ENCODE peak calls at places on chromosomes 1 and 21, in eight cellular contexts. Q is NT2/D1; L is heart left ventricle; V is aorta; J is naive thymus-derived CD4-positive, alpha-beta T cell; Y is OCI-LY7; K is neural progenitor cell; N is tibial nerve. F is an unnamed sample. For H3K9me3 and H3K4me1, the result is how much of the 10 kb centered on the place peaks cover.

GRCh38 chr1:30378991-30379581 is 344.3 kb downstream of the MATN1 start:
- DNase-seq in Q (no peak), L (no peak), V (no peak), J (no peak), Y (peak), K (peak), N (no peak), F (no peak)

GRCh38 chr1:57889686-57890360 is 466.0 kb upstream of the DAB1 start:
- DNase-seq in Q (no peak), L (no peak), V (no peak), J (no peak), Y (no peak), K (no peak), N (no peak), F (no peak)

GRCh38 chr1:236066828-236067386 is 2.0 kb upstream of the NID1 start:
- DNase-seq in Q (no peak), L (peak), V (no peak), J (peak), Y (no peak), K (no peak), N (peak), F (no peak)

GRCh38 chr1:15684468-15685283 is 556 bp downstream of the PLEKHM2 start:
- DNase-seq in Q (no peak), L (peak), V (peak), J (peak), Y (peak), K (peak), N (no peak), F (peak)

GRCh38 chr1:206911064-206911663 is 10.6 kb downstream of the FCMR start:
- DNase-seq in Q (no peak), L (no peak), V (no peak), J (peak), Y (peak), K (peak), N (no peak), F (peak)

GRCh38 chr1:42765832-42766722 is 751 bp downstream of the P3H1 start:
- DNase-seq in Q (peak), L (peak), V (no peak), J (peak), Y (peak), K (peak), N (no peak), F (peak)

GRCh38 chr1:46615088-46615487 is 1.5 kb downstream of the MOB3C start:
- DNase-seq in Q (no peak), L (no peak), V (no peak), J (no peak), Y (no peak), K (no peak), N (no peak), F (no peak)

GRCh38 chr1:20666804-20667203 is 5.6 kb upstream of the DDOST start:
- DNase-seq in Q (no peak), L (no peak), V (no peak), J (no peak), Y (peak), K (no peak), N (no peak), F (peak)

GRCh38 chr21:42067531-42068255 is 3.4 kb upstream of the UMODL1 start:
- DNase-seq in Q (no peak), L (no peak), V (peak), J (no peak), Y (no peak), K (no peak), N (no peak), F (no peak)

GRCh38 chr1:95475686-95476457 is 241.9 kb downstream of the RWDD3 start:
- DNase-seq in Q (no peak), L (no peak), V (no peak), J (no peak), Y (no peak), K (no peak), N (no peak), F (no peak)

GRCh38 chr1:65065535-65066378 is 82.2 kb upstream of the AK4 start:
- DNase-seq in Q (no peak), L (peak), V (peak), J (no peak), Y (no peak), K (peak), N (no peak), F (no peak)

GRCh38 chr1:11681071-11681771 is at the start of gene MAD2L2:
- DNase-seq in Q (no peak), L (peak), V (peak), J (peak), Y (peak), K (peak), N (peak), F (peak)

GRCh38 chr1:200894712-200895447 is at the start of gene INAVA:
- DNase-seq in Q (no peak), L (no peak), V (no peak), J (no peak), Y (no peak), K (no peak), N (no peak), F (no peak)

GRCh38 chr1:212152869-212153268 is 117.3 kb downstream of the DTL start:
- DNase-seq in Q (no peak), L (no peak), V (no peak), J (no peak), Y (no peak), K (no peak), N (no peak), F (no peak)

GRCh38 chr1:156801409-156802121 is 15.1 kb downstream of the SH2D2A start:
- DNase-seq in Q (no peak), L (no peak), V (no peak), J (no peak), Y (no peak), K (no peak), N (no peak), F (no peak)

GRCh38 chr21:25772680-25773079 is 37.9 kb downstream of the GABPA start:
- DNase-seq in Q (no peak), L (no peak), V (no peak), J (no peak), Y (no peak), K (no peak), N (no peak), F (no peak)

GRCh38 chr1:26363549-26364448 is 8.8 kb downstream of the ZNF683 start:
- DNase-seq in Q (peak), L (peak), V (peak), J (peak), Y (peak), K (peak), N (peak), F (peak)

GRCh38 chr1:35557118-35557610 is at the start of gene KIAA0319L:
- DNase-seq in Q (no peak), L (peak), V (peak), J (no peak), Y (no peak), K (peak), N (no peak), F (peak)

GRCh38 chr1:44803312-44804095 is 3.3 kb downstream of the PLK3 start:
- DNase-seq in Q (no peak), L (no peak), V (peak), J (no peak), Y (no peak), K (no peak), N (no peak), F (no peak)

GRCh38 chr1:246319111-246319510 is 188.0 kb downstream of the SMYD3 start:
- DNase-seq in Q (no peak), L (no peak), V (no peak), J (no peak), Y (no peak), K (no peak), N (no peak), F (no peak)

GRCh38 chr1:58727363-58727762 is 27.5 kb upstream of the MYSM1 start:
- DNase-seq in Q (peak), L (no peak), V (no peak), J (no peak), Y (no peak), K (no peak), N (no peak), F (peak)

GRCh38 chr1:28437924-28438699 is 67.7 kb upstream of the RCC1 start:
- DNase-seq in Q (peak), L (peak), V (peak), J (no peak), Y (no peak), K (peak), N (peak), F (peak)

GRCh38 chr1:34929853-34930701 is 627 bp upstream of the DLGAP3 start:
- DNase-seq in Q (peak), L (no peak), V (no peak), J (no peak), Y (no peak), K (peak), N (no peak), F (peak)

GRCh38 chr1:33147275-33147996 is 34.4 kb downstream of the TRIM62 start:
- DNase-seq in Q (no peak), L (no peak), V (no peak), J (no peak), Y (no peak), K (no peak), N (no peak), F (no peak)

GRCh38 chr1:109369167-109369746 is 28.5 kb downstream of the SORT1 start:
- DNase-seq in Q (no peak), L (no peak), V (no peak), J (no peak), Y (no peak), K (no peak), N (no peak), F (no peak)

GRCh38 chr1:24849653-24850295 is 80.3 kb downstream of the RUNX3 start:
- DNase-seq in Q (peak), L (no peak), V (peak), J (no peak), Y (peak), K (peak), N (no peak), F (peak)

GRCh38 chr1:33753087-33753856 is 110.6 kb upstream of the HMGB4 start:
- DNase-seq in Q (peak), L (no peak), V (no peak), J (no peak), Y (no peak), K (no peak), N (no peak), F (no peak)

DNA sequence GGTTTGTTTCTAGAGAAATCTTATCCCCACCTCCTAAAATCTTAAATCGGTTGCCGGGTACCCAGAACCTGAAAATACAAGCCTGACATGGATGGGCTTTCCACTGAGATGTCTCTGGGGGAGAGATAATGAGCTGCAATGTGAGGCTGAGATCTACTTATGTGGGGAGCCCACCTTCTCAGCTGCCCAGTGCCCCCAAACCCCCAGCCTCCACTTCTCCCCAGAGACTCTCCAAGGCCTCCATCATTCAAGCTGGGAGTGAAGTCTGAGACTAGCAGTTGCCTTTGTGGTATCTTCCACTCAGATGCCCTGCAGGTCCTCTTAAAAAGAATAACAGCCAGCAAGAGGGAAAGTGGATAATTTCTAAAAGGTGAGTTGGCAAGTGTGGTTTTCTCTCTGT is 11.7 kb upstream of the ACTRT2 start:
- DNase-seq in Q (no peak), L (no peak), V (no peak), J (no peak), Y (no peak), K (no peak), N (no peak), F (no peak)
- H3K9me3 ChIP-seq in Q (under half), L (under half), V (under half), J (under half), Y (under half), K (under half), N (under half), F (under half)

GRCh38 chr1:6454856-6455751 is 10.9 kb downstream of the TNFRSF25 start:
- DNase-seq in Q (no peak), L (no peak), V (no peak), J (no peak), Y (no peak), K (peak), N (no peak), F (no peak)
- H3K4me3 ChIP-seq in Q (no peak), L (no peak), V (no peak), J (no peak), Y (no peak), K (no peak), N (no peak), F (no peak)

DNA sequence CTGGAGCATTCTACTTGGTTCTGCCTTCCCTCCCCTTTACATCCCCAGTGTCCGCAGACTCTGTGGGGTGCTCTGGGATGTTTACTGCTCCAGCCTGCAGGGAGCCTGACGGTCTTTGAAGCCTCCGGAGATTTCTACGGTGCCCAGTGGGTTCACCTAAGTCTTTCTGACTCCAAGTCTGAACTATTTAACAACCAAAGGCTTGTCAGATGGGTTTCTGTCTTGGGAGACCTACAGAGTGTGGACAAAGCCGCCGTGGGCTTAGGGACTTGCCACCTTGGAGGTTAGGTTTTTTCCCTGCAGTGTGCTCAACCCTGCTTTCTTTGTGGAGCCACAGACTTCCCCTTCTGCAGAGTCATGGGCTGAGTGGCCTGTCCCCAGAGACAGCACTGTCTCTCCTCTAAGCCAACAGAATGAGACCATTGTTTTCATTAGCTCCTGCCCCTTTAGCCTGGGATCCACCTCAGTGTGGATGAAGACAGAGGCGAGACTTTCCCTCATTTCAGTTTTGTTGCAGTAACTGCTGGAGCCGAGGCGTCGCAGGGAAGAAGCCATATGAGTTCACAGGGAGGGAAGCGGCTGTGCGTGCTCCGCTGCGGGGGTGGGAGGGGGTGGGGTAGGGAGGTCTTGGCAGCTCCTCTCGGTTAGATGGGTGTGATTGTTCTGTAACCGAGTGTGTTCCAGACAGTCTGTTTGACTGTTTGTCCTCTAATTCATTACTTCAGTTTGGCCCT is 120.7 kb downstream of the CNIH3 start:
- DNase-seq in Q (no peak), L (peak), V (no peak), J (no peak), Y (no peak), K (no peak), N (no peak), F (no peak)
- H3K4me1 ChIP-seq in Q (under half), L (under half), V (under half), J (under half), Y (under half), K (under half), N (under half), F (under half)

DNA sequence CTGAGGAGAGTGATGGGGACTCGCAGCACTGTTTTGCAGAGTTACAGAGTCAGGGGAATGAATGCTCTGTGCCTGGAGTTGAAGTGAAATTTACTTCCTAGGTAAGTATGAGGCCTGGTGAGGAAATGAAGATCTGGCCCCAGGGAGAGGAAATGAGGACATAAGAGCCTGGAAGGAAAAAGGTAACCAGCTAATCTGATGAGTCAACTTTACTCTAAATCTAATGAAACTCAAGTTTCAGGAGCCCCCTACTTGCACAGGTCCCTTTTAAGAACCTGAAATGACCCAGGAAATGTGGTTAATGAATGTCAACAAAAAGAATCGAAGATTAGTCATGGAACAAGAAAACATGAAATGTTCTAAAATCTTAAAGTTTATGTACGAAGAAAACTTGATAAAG is 599.0 kb downstream of the AGBL4 start:
- DNase-seq in Q (no peak), L (no peak), V (no peak), J (no peak), Y (no peak), K (no peak), N (no peak), F (no peak)
- H3K9me3 ChIP-seq in Q (under half), L (under half), V (under half), J (under half), Y (under half), K (under half), N (under half), F (under half)

DNA sequence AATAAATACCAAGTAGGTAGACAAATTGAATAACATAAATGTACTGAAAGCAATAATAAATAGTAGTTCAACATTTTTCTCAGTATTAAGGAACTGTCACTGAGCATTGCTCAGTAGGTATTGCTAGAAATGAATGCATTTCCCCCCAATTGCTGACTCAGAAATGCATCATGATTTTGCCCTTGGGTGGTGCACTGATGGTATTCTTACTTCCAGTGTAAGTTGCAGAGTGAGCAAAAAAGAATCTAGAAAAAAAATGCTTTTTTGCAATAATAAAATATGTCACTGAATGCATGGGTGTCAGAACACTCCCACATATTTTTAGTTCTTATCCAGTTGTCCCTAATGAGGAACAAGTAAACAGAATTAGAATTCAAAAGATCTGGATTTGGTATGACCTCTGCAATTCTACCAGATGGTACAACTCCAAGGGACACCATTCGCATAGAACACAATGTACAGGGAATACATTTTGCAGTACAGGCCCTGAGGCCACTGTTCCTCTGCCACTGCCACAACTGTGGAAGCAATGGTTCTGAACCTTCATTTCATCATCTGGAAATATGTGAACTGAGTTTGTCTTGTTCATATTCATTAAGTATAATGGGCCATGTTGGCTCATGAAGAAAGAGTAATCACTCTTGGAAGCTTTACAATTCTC is 78.0 kb downstream of the ATP6V1G3 start:
- DNase-seq in Q (no peak), L (no peak), V (no peak), J (no peak), Y (no peak), K (no peak), N (no peak), F (no peak)
- H3K4me3 ChIP-seq in Q (no peak), L (no peak), V (no peak), J (no peak), Y (no peak), K (no peak), N (no peak), F (no peak)

GRCh38 chr1:230074762-230075161 is 7.7 kb downstream of the GALNT2 start:
- DNase-seq in Q (no peak), L (no peak), V (no peak), J (no peak), Y (no peak), K (no peak), N (no peak), F (no peak)

GRCh38 chr1:230074270-230074669 is 7.2 kb downstream of the GALNT2 start:
- DNase-seq in Q (no peak), L (no peak), V (no peak), J (no peak), Y (no peak), K (no peak), N (no peak), F (no peak)

GRCh38 chr1:230072866-230073265 is 5.8 kb downstream of the GALNT2 start:
- DNase-seq in Q (no peak), L (no peak), V (no peak), J (no peak), Y (no peak), K (no peak), N (no peak), F (no peak)

GRCh38 chr1:230072296-230072695 is 5.3 kb downstream of the GALNT2 start:
- DNase-seq in Q (no peak), L (no peak), V (no peak), J (no peak), Y (no peak), K (no peak), N (no peak), F (no peak)

DNA sequence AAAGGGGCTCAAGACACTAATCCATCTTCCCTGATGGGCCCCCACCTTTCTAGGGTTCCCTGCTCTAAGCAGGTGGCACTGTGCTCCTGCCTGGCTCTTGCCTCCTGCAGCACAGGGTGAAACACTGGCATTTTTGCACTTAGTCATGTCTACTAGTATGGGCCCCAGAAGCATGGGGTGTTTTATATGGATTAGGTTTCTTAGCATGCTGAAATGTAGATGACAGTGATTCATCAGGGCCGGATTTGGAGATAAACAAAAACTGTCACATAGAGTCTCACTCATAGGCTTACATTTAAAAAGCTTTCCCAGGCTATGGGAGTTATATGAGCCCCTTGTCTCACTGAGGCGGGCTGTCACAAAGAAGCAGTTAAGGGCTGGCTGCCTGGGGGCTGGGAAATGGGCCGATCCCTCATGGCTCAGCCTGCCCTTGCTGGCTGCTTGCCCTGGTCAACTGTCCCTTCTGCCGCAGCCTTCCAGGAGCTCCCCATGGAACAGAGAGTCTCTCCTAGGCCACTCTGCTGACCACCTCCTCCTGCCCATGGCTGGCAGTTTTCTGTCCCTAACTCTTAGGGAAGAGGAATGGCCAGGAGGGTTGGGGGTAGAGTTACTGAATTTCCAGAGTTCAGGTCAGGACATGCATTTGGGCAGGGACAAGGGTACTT is 6.5 kb downstream of the GALNT2 start:
- DNase-seq in Q (no peak), L (no peak), V (no peak), J (no peak), Y (no peak), K (no peak), N (no peak), F (no peak)
- H3K4me1 ChIP-seq in Q (under half), L (under half), V (under half), J (under half), Y (under half), K (under half), N (under half), F (under half)

GRCh38 chr21:7933923-7934322 is 2587.5 kb upstream of the TPTE start:
- DNase-seq in Q (no peak), L (no peak), V (no peak), J (no peak), Y (no peak), K (no peak), N (no peak), F (no peak)
- H3K9me3 ChIP-seq in Q (under half), L (under half), V (under half), J (under half), Y (half or more), K (half or more), N (under half), F (half or more)

F was measured in HAP-1.